ENCODE peak calls at places on chromosomes 3 and 15, in four cellular contexts. F is body of pancreas, Y is thoracic aorta, I is Peyer's patch. J is an unnamed sample. For H3K4me1, the result is how much of the 10 kb centered on the place peaks cover.

GRCh38 chr3:180531303-180532278 is 70.4 kb upstream of the TTC14 start:
- DNase-seq in F (no peak), Y (no peak), I (no peak), J (no peak)

GRCh38 chr15:83284563-83285283 is at the start of gene BNC1:
- DNase-seq in F (no peak), Y (no peak), I (no peak), J (no peak)

GRCh38 chr3:59914251-59914650 is 864.4 kb upstream of the CFAP20DC start:
- DNase-seq in F (no peak), Y (no peak), I (no peak), J (no peak)

GRCh38 chr15:49627407-49627877 is 6.6 kb downstream of the DTWD1 start:
- DNase-seq in F (no peak), Y (no peak), I (no peak), J (peak)

GRCh38 chr3:27542469-27542868 is 58.3 kb upstream of the SLC4A7 start:
- DNase-seq in F (no peak), Y (no peak), I (no peak), J (no peak)

GRCh38 chr15:71444866-71445590 is 329.8 kb downstream of the THSD4 start:
- DNase-seq in F (no peak), Y (no peak), I (no peak), J (no peak)

GRCh38 chr3:187027531-187027936 is 97.2 kb downstream of the ST6GAL1 start:
- DNase-seq in F (no peak), Y (no peak), I (no peak), J (no peak)

GRCh38 chr3:113560845-113561623 is 28.7 kb downstream of the SIDT1 start:
- DNase-seq in F (no peak), Y (no peak), I (no peak), J (no peak)

GRCh38 chr3:99765042-99765942 is 52.4 kb upstream of the CMSS1 start:
- DNase-seq in F (no peak), Y (no peak), I (no peak), J (no peak)

GRCh38 chr15:80931191-80931590 is 58.4 kb downstream of the MESD start:
- DNase-seq in F (no peak), Y (no peak), I (no peak), J (no peak)

GRCh38 chr3:16467368-16467767 is 46.1 kb downstream of the RFTN1 start:
- DNase-seq in F (no peak), Y (no peak), I (no peak), J (no peak)

GRCh38 chr3:51708216-51708845 is 1.5 kb downstream of the GRM2 start:
- DNase-seq in F (no peak), Y (no peak), I (peak), J (no peak)

GRCh38 chr15:76998661-76999285 is 3.8 kb downstream of the PSTPIP1 start:
- DNase-seq in F (no peak), Y (no peak), I (peak), J (no peak)

GRCh38 chr3:10448544-10448943 is 56.8 kb downstream of the ATP2B2 start:
- DNase-seq in F (no peak), Y (no peak), I (no peak), J (no peak)

GRCh38 chr15:70083946-70084345 is 13.8 kb downstream of the TLE3 start:
- DNase-seq in F (no peak), Y (no peak), I (no peak), J (no peak)

GRCh38 chr3:17207019-17207418 is 322.3 kb downstream of the PLCL2 start:
- DNase-seq in F (no peak), Y (no peak), I (no peak), J (no peak)

GRCh38 chr3:161489390-161489789 is 7.2 kb upstream of the OTOL1 start:
- DNase-seq in F (no peak), Y (no peak), I (no peak), J (no peak)

GRCh38 chr3:122760457-122761271 is 33.0 kb downstream of the HSPBAP1 start:
- DNase-seq in F (peak), Y (no peak), I (no peak), J (peak)

GRCh38 chr15:75637245-75638009 is 2.6 kb downstream of the IMP3 start:
- DNase-seq in F (no peak), Y (no peak), I (no peak), J (no peak)

GRCh38 chr3:77102916-77103769 is 63.2 kb downstream of the ROBO2 start:
- DNase-seq in F (no peak), Y (no peak), I (no peak), J (no peak)

GRCh38 chr3:8757551-8758518 is 11.6 kb downstream of the OXTR start:
- DNase-seq in F (no peak), Y (no peak), I (no peak), J (no peak)

GRCh38 chr3:134228035-134228434 is 22.6 kb downstream of the RYK start:
- DNase-seq in F (no peak), Y (no peak), I (no peak), J (no peak)

GRCh38 chr15:101372149-101372577 is 77.1 kb upstream of the SNRPA1 start:
- DNase-seq in F (no peak), Y (no peak), I (no peak), J (no peak)
- H3K27ac ChIP-seq in F (no peak), Y (no peak), I (no peak), J (no peak)

GRCh38 chr15:92880796-92881569 is 19.1 kb upstream of the CHD2 start:
- DNase-seq in F (peak), Y (no peak), I (no peak), J (no peak)
- H3K4me3 ChIP-seq in F (no peak), Y (peak), I (peak), J (peak)

GRCh38 chr3:172135766-172136729 is 96.7 kb downstream of the FNDC3B start:
- DNase-seq in F (no peak), Y (no peak), I (no peak), J (peak)

GRCh38 chr3:172138792-172139507 is 99.6 kb downstream of the FNDC3B start:
- DNase-seq in F (peak), Y (no peak), I (no peak), J (peak)

GRCh38 chr3:172137287-172138030 is 98.1 kb downstream of the FNDC3B start:
- DNase-seq in F (no peak), Y (no peak), I (no peak), J (no peak)

GRCh38 chr3:172139528-172140276 is 100.3 kb downstream of the FNDC3B start:
- DNase-seq in F (no peak), Y (no peak), I (no peak), J (no peak)

GRCh38 chr3:172138031-172138538 is 98.7 kb downstream of the FNDC3B start:
- DNase-seq in F (no peak), Y (no peak), I (no peak), J (no peak)
- H3K4me1 ChIP-seq in F (half or more), Y (half or more), I (under half), J (half or more)

GRCh38 chr3:194389269-194389668 is 9.8 kb downstream of the GP5 start:
- DNase-seq in F (no peak), Y (no peak), I (no peak), J (no peak)

GRCh38 chr3:194386610-194387009 is 12.5 kb downstream of the GP5 start:
- DNase-seq in F (no peak), Y (no peak), I (no peak), J (no peak)

GRCh38 chr3:194387276-194387675 is 11.8 kb downstream of the GP5 start:
- DNase-seq in F (no peak), Y (no peak), I (peak), J (no peak)

GRCh38 chr3:194386066-194386465 is 13.0 kb downstream of the GP5 start:
- DNase-seq in F (no peak), Y (no peak), I (no peak), J (no peak)

DNA sequence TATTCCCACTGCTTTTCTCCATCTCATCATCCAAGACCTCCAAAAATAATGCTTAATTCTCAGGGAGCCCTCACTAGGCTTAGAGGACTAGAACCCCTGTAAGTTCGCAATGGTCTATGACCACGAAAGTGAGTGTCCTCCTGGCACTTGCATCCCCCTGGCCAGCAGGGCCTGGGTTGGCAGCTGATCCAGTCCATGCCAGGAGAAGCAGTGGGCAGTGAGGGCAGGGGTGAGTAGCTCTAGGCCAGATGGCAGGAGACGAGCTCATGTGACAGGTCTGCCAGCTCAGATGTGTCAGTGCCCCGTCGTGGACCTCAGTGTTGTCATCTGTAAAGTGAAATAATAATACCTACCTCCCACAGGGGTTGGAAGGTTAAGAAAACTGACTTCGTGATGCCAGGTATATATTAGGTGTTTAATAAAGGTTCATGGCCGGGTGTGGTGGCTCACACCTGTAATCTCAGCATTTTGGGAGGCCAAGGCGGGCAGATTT is 11.1 kb downstream of the GP5 start:
- DNase-seq in F (no peak), Y (no peak), I (peak), J (no peak)
- H3K27ac ChIP-seq in F (no peak), Y (no peak), I (no peak), J (no peak)

DNA sequence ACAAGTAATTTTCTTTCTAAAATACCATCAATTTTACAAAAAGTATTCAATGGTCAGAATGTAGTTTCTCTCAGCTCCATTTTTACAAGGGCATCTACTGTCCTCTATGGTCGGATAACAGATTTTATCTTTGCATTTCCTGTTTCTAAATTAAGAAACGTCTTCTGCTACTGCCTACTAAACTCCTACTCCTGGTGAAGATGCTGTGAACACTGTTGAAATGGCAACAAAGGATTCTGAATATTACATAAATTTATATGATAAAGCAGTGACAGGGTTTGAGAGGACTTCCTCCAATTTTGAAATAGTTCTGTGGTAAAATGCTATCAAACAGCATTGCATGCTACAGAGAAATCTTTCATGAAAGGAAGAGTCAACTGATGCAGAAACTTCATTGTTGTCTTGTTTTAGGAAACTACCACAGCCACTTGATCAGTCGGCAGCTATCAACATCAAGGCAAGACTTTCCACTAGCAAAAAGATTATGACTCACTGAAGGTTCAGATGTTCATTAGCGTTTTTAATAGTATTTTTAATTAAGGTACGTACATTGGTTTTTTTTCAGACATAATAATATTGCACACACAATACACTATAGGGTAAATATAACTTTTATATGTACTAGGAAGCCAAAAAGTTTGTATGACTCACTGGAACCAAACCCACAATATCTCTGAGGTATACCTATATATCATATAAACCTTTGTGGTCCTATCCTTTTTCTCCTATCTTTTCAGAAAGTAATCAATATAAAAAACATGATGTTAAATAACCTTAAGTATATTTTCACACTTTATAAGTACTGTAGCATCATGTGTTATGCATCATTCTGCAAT is 156.1 kb downstream of the STAG1 start:
- DNase-seq in F (no peak), Y (no peak), I (no peak), J (no peak)
- H3K4me3 ChIP-seq in F (no peak), Y (no peak), I (no peak), J (no peak)

GRCh38 chr15:74433592-74434259 is at the start of gene SEMA7A:
- DNase-seq in F (peak), Y (no peak), I (peak), J (peak)

GRCh38 chr15:74431116-74431515 is 2.6 kb downstream of the SEMA7A start:
- DNase-seq in F (no peak), Y (no peak), I (no peak), J (no peak)

GRCh38 chr15:74431645-74432044 is 2.1 kb downstream of the SEMA7A start:
- DNase-seq in F (no peak), Y (no peak), I (peak), J (no peak)

GRCh38 chr15:74432968-74433591 is 678 bp downstream of the SEMA7A start:
- DNase-seq in F (no peak), Y (no peak), I (peak), J (no peak)

DNA sequence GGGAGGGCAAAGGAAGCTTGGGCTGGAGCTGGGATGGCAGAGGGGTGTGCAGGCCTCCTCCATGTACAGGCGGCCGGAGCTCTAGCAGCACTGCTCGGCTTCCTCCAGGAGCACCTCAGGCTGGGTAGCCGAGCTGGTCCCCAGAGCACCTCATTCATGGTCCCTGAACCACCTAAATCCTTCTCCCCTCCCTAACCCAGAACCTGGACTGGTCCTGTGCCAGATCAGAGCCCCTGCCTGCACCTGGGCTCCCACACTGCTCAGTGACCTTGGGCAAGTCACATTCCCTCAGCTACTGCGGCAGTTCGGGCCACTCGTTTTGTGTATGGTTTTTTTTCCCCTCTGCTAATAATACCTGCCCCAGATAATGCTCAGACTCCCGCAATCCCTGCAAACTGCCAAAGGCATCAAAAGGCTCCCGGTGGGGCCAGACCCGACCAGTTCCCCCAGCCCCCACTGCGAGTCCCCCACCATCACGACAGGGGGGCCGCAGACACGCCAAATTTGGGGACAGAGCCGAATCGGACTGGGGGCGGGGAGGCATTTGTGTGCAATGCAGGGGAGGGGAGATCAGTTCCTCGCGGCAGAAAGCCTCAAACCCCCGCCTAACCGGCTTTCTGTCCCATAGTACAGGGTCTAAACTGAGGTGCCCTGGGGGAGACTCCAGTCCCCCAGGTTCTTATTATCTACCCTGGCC is 1.3 kb downstream of the SEMA7A start:
- DNase-seq in F (no peak), Y (no peak), I (peak), J (no peak)
- H3K4me1 ChIP-seq in F (under half), Y (under half), I (under half), J (under half)

DNA sequence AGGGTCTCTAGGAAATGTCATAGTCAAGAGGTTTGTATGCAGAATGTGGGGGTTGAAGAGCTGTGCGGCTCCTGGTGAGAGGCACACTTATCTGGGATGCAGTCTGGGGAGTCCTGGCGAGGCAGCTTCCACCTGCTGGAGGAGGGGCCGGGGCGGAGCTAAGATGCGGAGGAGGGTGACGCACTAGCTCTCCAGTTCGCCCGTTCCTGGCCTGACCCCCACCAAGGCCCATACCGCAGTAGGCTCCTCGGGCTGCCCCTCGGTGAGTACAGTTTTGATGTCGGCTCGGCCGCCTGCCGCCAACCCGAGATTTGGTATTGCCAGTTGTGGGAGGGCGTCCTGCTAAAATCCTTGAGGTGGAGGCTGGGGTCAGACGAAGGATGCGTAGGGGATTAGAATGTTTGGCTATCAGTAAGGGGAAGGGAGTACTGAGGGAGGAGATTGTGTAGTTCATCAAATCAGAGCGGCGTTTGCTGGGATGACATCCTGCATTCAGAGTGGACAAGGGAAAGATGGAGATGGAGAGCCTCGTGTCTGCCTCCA is at the start of gene SCG5:
- DNase-seq in F (peak), Y (no peak), I (peak), J (no peak)
- H3K27ac ChIP-seq in F (no peak), Y (no peak), I (no peak), J (no peak)

GRCh38 chr15:84817461-84818081 is 415 bp downstream of the ALPK3 start:
- DNase-seq in F (no peak), Y (no peak), I (no peak), J (peak)
- H3K4me3 ChIP-seq in F (no peak), Y (peak), I (peak), J (no peak)